ENCODE peak calls at places on chromosomes 5 and 9, in five cellular contexts. Q is spleen; M is CD8-positive, alpha-beta T cell; T is Karpas-422; F is thyroid gland. E is an unnamed sample.

GRCh38 chr5:116487045-116487444 is 87.6 kb downstream of the SEMA6A start:
- DNase-seq in M (no peak), Q (no peak), T (no peak), F (no peak), E (no peak)

GRCh38 chr5:102792705-102793104 is 37.6 kb downstream of the PAM start:
- DNase-seq in M (no peak), Q (no peak), F (no peak), T (peak; percentile 48), E (no peak)

GRCh38 chr9:69758981-69759477 is 782 bp downstream of the PTAR1 start:
- DNase-seq in Q (no peak), T (peak; percentile 58), F (no peak), M (no peak), E (no peak)

GRCh38 chr5:52864376-52864775 is 76.7 kb downstream of the ITGA1 start:
- DNase-seq in Q (no peak), T (no peak), M (no peak), F (no peak), E (no peak)

GRCh38 chr9:4743131-4743875 is 2.3 kb upstream of the AK3 start:
- DNase-seq in F (no peak), T (no peak), M (no peak), Q (no peak), E (peak; percentile 60)

GRCh38 chr9:128225770-128226753 is 22.9 kb downstream of the DNM1 start:
- DNase-seq in Q (no peak), F (no peak), T (no peak), M (no peak), E (no peak)

GRCh38 chr5:10788358-10788757 is 27.3 kb upstream of the DAP start:
- DNase-seq in T (no peak), Q (no peak), M (no peak), F (no peak), E (no peak)

GRCh38 chr5:113017891-113018635 is 41.5 kb downstream of the DCP2 start:
- DNase-seq in F (no peak), M (no peak), T (no peak), Q (no peak), E (no peak)

GRCh38 chr5:17252543-17252942 is 35.1 kb downstream of the BASP1 start:
- DNase-seq in F (no peak), Q (no peak), M (no peak), T (no peak), E (no peak)

GRCh38 chr9:16417749-16418148 is 452.7 kb downstream of the BNC2 start:
- DNase-seq in T (no peak), M (no peak), Q (no peak), F (no peak), E (peak; percentile 47)
- H3K4me3 ChIP-seq in T (no peak overlapping the region), M (no peak overlapping the region), Q (no peak overlapping the region), F (no peak overlapping the region), E (peak overlapping the region; percentile 10)

GRCh38 chr5:852431-853401 is 1.9 kb upstream of the ZDHHC11 start:
- DNase-seq in Q (peak; percentile 41), F (no peak), T (no peak), M (no peak), E (peak; percentile 44)
- H3K27me3 ChIP-seq in Q (peaks cover 3% of the 10 kb centered on the region), F (no peaks in the 10 kb centered on the region), T (no peaks in the 10 kb centered on the region), M (no peaks in the 10 kb centered on the region), E (peaks cover 37% of the 10 kb centered on the region)

DNA sequence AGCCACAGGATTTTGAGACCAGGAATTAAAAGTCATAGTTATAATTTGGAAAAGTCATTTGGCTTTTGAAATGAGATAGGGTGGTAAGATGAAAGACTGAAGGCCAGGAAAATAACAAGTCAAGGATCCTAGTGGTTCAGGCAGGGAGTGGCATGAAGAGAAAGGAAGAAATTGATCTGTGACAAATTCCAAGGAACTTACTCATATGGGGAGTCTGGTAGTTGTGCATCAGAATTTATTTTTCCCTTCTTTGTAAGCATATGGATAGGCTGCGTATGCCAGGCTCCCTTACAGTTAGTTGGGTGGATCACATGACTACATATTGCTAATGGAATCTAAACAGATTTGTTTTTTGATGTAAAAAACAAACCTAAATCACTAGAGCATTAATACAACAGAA is 21.0 kb downstream of the ISL1 start:
- DNase-seq in M (no peak), T (no peak), Q (no peak), F (no peak), E (no peak)
- H3K4me1 ChIP-seq in M (no peaks in the 10 kb centered on the region), T (no peaks in the 10 kb centered on the region), Q (no peaks in the 10 kb centered on the region), F (no peaks in the 10 kb centered on the region), E (no peaks in the 10 kb centered on the region)

GRCh38 chr9:87502446-87503232 is 5.0 kb downstream of the DAPK1 start:
- DNase-seq in Q (no peak), F (no peak), T (no peak), M (no peak), E (no peak)
- H3K4me3 ChIP-seq in Q (no peak overlapping the region), F (no peak overlapping the region), T (no peak overlapping the region), M (no peak overlapping the region), E (no peak overlapping the region)